ENCODE peak calls at places on chromosomes 1 and 21, in five cellular contexts. S is left colon; K is kidney tubule cell; T is stimulated activated CD4-positive, alpha-beta T cell treated with anti-CD3 and anti-CD28 coated beads, Interleukin-12 subunit alpha, Interleukin-12 subunit beta, amount 100 ng/mL, for 48 hours; M is A172. V is an unnamed sample.

GRCh38 chr1:164561461-164561860 is 2.5 kb downstream of the PBX1 start:
- DNase-seq in S (no peak), K (no peak), T (no peak), M (peak; percentile 23), V (no peak)

GRCh38 chr1:154344977-154345837 is 19.9 kb downstream of the ATP8B2 start:
- DNase-seq in S (peak; percentile 56), K (no peak), T (peak; percentile 72), M (no peak), V (peak; percentile 22)

GRCh38 chr1:151837841-151838490 is 1.7 kb downstream of the C2CD4D start:
- DNase-seq in S (peak; percentile 35), K (peak; percentile 27), T (peak; percentile 49), M (no peak), V (no peak)

GRCh38 chr1:46171351-46171750 is 3.5 kb upstream of the TSPAN1 start:
- DNase-seq in S (no peak), K (peak; percentile 67), T (no peak), M (peak; percentile 45), V (peak; percentile 30)

GRCh38 chr1:88979749-88980116 is 12.7 kb downstream of the KYAT3 start:
- DNase-seq in S (no peak), K (no peak), T (no peak), M (no peak), V (no peak)

GRCh38 chr21:31503467-31503866 is 156.0 kb upstream of the SOD1 start:
- DNase-seq in S (no peak), K (no peak), T (no peak), M (no peak), V (no peak)

GRCh38 chr1:29033829-29034466 is 89.8 kb downstream of the TMEM200B start:
- DNase-seq in S (no peak), K (peak; percentile 62), T (no peak), M (peak; percentile 15), V (peak; percentile 58)

GRCh38 chr1:28301368-28302174 is 27.3 kb upstream of the MED18 start:
- DNase-seq in S (no peak), K (no peak), T (no peak), M (no peak), V (no peak)

GRCh38 chr1:199913313-199913712 is 114.2 kb upstream of the NR5A2 start:
- DNase-seq in S (no peak), K (no peak), T (no peak), M (no peak), V (no peak)

GRCh38 chr1:55363261-55363660 is 148.1 kb upstream of the USP24 start:
- DNase-seq in S (no peak), K (peak; percentile 19), T (no peak), M (peak; percentile 45), V (peak; percentile 66)

GRCh38 chr1:228429007-228429406 is 12.3 kb upstream of the TRIM17 start:
- DNase-seq in S (no peak), K (no peak), T (no peak), M (no peak), V (no peak)

GRCh38 chr1:231177971-231178370 is 16.1 kb downstream of the TRIM67 start:
- DNase-seq in S (no peak), K (no peak), T (no peak), M (no peak), V (no peak)

GRCh38 chr1:84146375-84147032 is 2.4 kb downstream of the PRKACB start:
- DNase-seq in S (no peak), K (peak; percentile 62), T (no peak), M (peak; percentile 31), V (peak; percentile 18)

GRCh38 chr21:30605968-30606367 is 5.1 kb downstream of the KRTAP22-1 start:
- DNase-seq in S (no peak), K (no peak), T (no peak), M (no peak), V (peak; percentile 43)